ENCODE peak calls at places on chromosome 14, in six cellular contexts. One of them, this sample, is unnamed.

GRCh38 chr14:100914597-100915021 is 11.1 kb upstream of the RTL1 start:
- DNase-seq in SK-N-SH: no peak
- DNase-seq in K562: no peak
- DNase-seq in GM12878: no peak
- DNase-seq in stomach: no peak
- DNase-seq in esophagus muscularis mucosa: no peak
- DNase-seq in this sample: no peak

GRCh38 chr14:51865953-51866747 is 5.7 kb downstream of the GNG2 start:
- DNase-seq in SK-N-SH: no peak
- DNase-seq in K562: no peak
- DNase-seq in GM12878: no peak
- DNase-seq in stomach: no peak
- DNase-seq in esophagus muscularis mucosa: no peak
- DNase-seq in this sample: no peak

GRCh38 chr14:52835122-52835903 is 43.9 kb upstream of the GNPNAT1 start:
- DNase-seq in SK-N-SH: peak
- DNase-seq in K562: peak
- DNase-seq in GM12878: no peak
- DNase-seq in stomach: no peak
- DNase-seq in esophagus muscularis mucosa: no peak
- DNase-seq in this sample: peak

GRCh38 chr14:94018308-94018707 is 7.8 kb upstream of the OTUB2 start:
- DNase-seq in SK-N-SH: no peak
- DNase-seq in K562: no peak
- DNase-seq in GM12878: no peak
- DNase-seq in stomach: no peak
- DNase-seq in esophagus muscularis mucosa: no peak
- DNase-seq in this sample: no peak

GRCh38 chr14:104119119-104119699 is 19.2 kb upstream of the KIF26A start:
- DNase-seq in SK-N-SH: no peak
- DNase-seq in K562: no peak
- DNase-seq in GM12878: no peak
- DNase-seq in stomach: peak
- DNase-seq in esophagus muscularis mucosa: no peak
- DNase-seq in this sample: peak

GRCh38 chr14:56390859-56391258 is 188.7 kb upstream of the TMEM260 start:
- DNase-seq in SK-N-SH: no peak
- DNase-seq in K562: no peak
- DNase-seq in GM12878: no peak
- DNase-seq in stomach: no peak
- DNase-seq in esophagus muscularis mucosa: no peak
- DNase-seq in this sample: no peak

GRCh38 chr14:58687232-58687795 is 49.6 kb downstream of the DACT1 start:
- DNase-seq in SK-N-SH: no peak
- DNase-seq in K562: no peak
- DNase-seq in GM12878: no peak
- DNase-seq in stomach: no peak
- DNase-seq in esophagus muscularis mucosa: no peak
- DNase-seq in this sample: no peak

GRCh38 chr14:64502476-64503183 is 1.0 kb downstream of the ZBTB25 start:
- DNase-seq in SK-N-SH: no peak
- DNase-seq in K562: no peak
- DNase-seq in GM12878: no peak
- DNase-seq in stomach: peak
- DNase-seq in esophagus muscularis mucosa: no peak
- DNase-seq in this sample: peak

GRCh38 chr14:30994681-30995620 is 30.5 kb upstream of the AP4S1 start:
- DNase-seq in SK-N-SH: no peak
- DNase-seq in K562: no peak
- DNase-seq in GM12878: peak
- DNase-seq in stomach: no peak
- DNase-seq in esophagus muscularis mucosa: no peak
- DNase-seq in this sample: no peak

GRCh38 chr14:101183376-101184103 is 280.0 kb upstream of the RTL1 start:
- DNase-seq in SK-N-SH: peak
- DNase-seq in K562: peak
- DNase-seq in GM12878: no peak
- DNase-seq in stomach: peak
- DNase-seq in esophagus muscularis mucosa: peak
- DNase-seq in this sample: peak

GRCh38 chr14:47044841-47045240 is 393.3 kb upstream of the RPL10L start:
- DNase-seq in SK-N-SH: no peak
- DNase-seq in K562: no peak
- DNase-seq in GM12878: no peak
- DNase-seq in stomach: peak
- DNase-seq in esophagus muscularis mucosa: no peak
- DNase-seq in this sample: no peak

GRCh38 chr14:21528381-21529348 is 2.5 kb upstream of the SALL2 start:
- DNase-seq in SK-N-SH: no peak
- DNase-seq in K562: peak
- DNase-seq in GM12878: no peak
- DNase-seq in stomach: no peak
- DNase-seq in esophagus muscularis mucosa: no peak
- DNase-seq in this sample: no peak

GRCh38 chr14:78227466-78228077 is 57.4 kb downstream of the NRXN3 start:
- DNase-seq in SK-N-SH: no peak
- DNase-seq in K562: no peak
- DNase-seq in GM12878: no peak
- DNase-seq in stomach: no peak
- DNase-seq in esophagus muscularis mucosa: no peak
- DNase-seq in this sample: no peak

GRCh38 chr14:74951443-74952194 is 3.8 kb downstream of the PGF start:
- DNase-seq in SK-N-SH: no peak
- DNase-seq in K562: no peak
- DNase-seq in GM12878: no peak
- DNase-seq in stomach: no peak
- DNase-seq in esophagus muscularis mucosa: no peak
- DNase-seq in this sample: no peak

GRCh38 chr14:71248204-71248603 is 340.9 kb downstream of the PCNX1 start:
- DNase-seq in SK-N-SH: no peak
- DNase-seq in K562: no peak
- DNase-seq in GM12878: no peak
- DNase-seq in stomach: no peak
- DNase-seq in esophagus muscularis mucosa: no peak
- DNase-seq in this sample: no peak

GRCh38 chr14:32027255-32027939 is 49.7 kb upstream of the ARHGAP5 start:
- DNase-seq in SK-N-SH: no peak
- DNase-seq in K562: no peak
- DNase-seq in GM12878: no peak
- DNase-seq in stomach: no peak
- DNase-seq in esophagus muscularis mucosa: no peak
- DNase-seq in this sample: no peak

GRCh38 chr14:21257395-21258193 is 11.6 kb downstream of the HNRNPC start:
- DNase-seq in SK-N-SH: no peak
- DNase-seq in K562: no peak
- DNase-seq in GM12878: no peak
- DNase-seq in stomach: no peak
- DNase-seq in esophagus muscularis mucosa: no peak
- DNase-seq in this sample: no peak

GRCh38 chr14:105903971-105904370 is 377.6 kb downstream of the TMEM121 start:
- DNase-seq in SK-N-SH: peak
- DNase-seq in K562: no peak
- DNase-seq in GM12878: no peak
- DNase-seq in stomach: no peak
- DNase-seq in esophagus muscularis mucosa: no peak
- DNase-seq in this sample: no peak

GRCh38 chr14:30223385-30223785 is 295.7 kb upstream of the PRKD1 start:
- DNase-seq in SK-N-SH: no peak
- DNase-seq in K562: no peak
- DNase-seq in GM12878: no peak
- DNase-seq in stomach: peak
- DNase-seq in esophagus muscularis mucosa: no peak
- DNase-seq in this sample: peak

GRCh38 chr14:63276016-63276415 is 42.7 kb downstream of the GPHB5 start:
- DNase-seq in SK-N-SH: no peak
- DNase-seq in K562: no peak
- DNase-seq in GM12878: no peak
- DNase-seq in stomach: no peak
- DNase-seq in esophagus muscularis mucosa: no peak
- DNase-seq in this sample: no peak

GRCh38 chr14:101116065-101116464 is 212.5 kb upstream of the RTL1 start:
- DNase-seq in SK-N-SH: no peak
- DNase-seq in K562: no peak
- DNase-seq in GM12878: no peak
- DNase-seq in stomach: no peak
- DNase-seq in esophagus muscularis mucosa: peak
- DNase-seq in this sample: no peak

GRCh38 chr14:100072783-100073346 is 7.6 kb downstream of the EVL start:
- DNase-seq in SK-N-SH: no peak
- DNase-seq in K562: peak
- DNase-seq in GM12878: no peak
- DNase-seq in stomach: peak
- DNase-seq in esophagus muscularis mucosa: no peak
- DNase-seq in this sample: no peak

GRCh38 chr14:60327447-60328331 is 78.7 kb downstream of the PPM1A start:
- DNase-seq in SK-N-SH: peak
- DNase-seq in K562: no peak
- DNase-seq in GM12878: peak
- DNase-seq in stomach: peak
- DNase-seq in esophagus muscularis mucosa: no peak
- DNase-seq in this sample: no peak
- TF ChIP-seq CTCF in SK-N-SH: no peak
- TF ChIP-seq CTCF in K562: no peak
- TF ChIP-seq CTCF in GM12878: peak
- TF ChIP-seq CTCF in stomach: no peak
- TF ChIP-seq CTCF in esophagus muscularis mucosa: no peak
- TF ChIP-seq CTCF in this sample: no peak

DNA sequence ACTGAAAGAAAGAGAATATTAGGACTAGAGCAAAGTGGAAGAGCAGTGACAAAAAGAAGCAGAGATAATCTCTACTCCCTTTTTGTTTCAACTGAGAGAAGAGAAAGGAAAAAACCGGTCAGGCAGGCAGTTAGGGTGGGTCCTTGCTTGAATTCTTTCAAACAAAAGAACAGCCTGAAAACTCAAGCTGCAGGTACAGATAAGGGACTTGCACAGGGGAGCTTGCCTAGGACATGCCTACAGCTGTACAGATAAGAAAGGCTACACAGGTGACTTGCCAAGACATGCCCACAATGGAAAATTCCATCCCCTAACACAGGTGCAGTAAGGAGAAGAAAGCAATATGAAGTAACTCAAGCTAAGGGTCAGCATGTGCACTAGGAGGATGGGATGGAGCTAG is 532.2 kb upstream of the MIS18BP1 start:
- DNase-seq in SK-N-SH: no peak
- DNase-seq in K562: no peak
- DNase-seq in GM12878: no peak
- DNase-seq in stomach: peak
- DNase-seq in esophagus muscularis mucosa: no peak
- DNase-seq in this sample: no peak
- TF ChIP-seq EP300 in SK-N-SH: no peak
- TF ChIP-seq EP300 in K562: no peak
- TF ChIP-seq EP300 in GM12878: no peak
- TF ChIP-seq EP300 in stomach: no peak
- TF ChIP-seq EP300 in esophagus muscularis mucosa: no peak
- TF ChIP-seq EP300 in this sample: no peak

DNA sequence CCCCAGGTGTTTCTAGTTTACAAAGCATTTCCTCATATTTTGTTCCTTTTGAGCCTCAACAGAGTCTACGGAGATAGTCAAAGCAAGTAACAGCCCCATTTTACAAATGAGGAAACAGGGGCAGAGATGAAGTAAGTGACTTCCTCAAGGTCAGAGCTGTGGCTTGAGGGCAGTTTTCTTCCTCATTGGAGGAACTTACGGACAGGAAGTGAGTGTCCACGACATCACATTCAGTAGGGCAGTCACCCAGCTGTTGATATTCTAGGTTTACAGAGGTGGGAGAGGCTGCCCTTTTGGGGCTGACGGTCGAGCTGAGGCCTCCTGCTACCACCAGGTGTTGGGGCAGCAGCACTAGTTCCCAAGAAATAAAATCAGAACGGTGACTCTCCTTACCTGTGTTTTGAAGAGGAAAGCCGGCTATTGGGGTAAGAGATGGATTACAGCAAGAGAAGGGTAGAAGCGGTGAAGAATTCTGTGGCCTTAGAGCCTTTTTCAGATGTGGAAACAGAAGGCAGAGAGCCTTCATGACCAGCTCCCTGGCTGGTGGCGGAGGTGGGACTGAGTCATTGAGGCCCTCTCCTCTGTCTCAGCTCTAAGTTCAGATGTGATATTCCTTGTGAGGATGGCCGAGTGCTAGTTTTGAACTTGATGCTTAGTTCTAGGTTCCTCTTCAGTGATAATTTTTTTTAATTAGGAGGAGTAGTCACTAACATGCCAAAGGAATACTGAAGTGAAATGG is 41.7 kb downstream of the SUSD6 start:
- DNase-seq in SK-N-SH: no peak
- DNase-seq in K562: peak
- DNase-seq in GM12878: no peak
- DNase-seq in stomach: peak
- DNase-seq in esophagus muscularis mucosa: no peak
- DNase-seq in this sample: no peak
- TF ChIP-seq POLR2AphosphoS5 in SK-N-SH: no peak
- TF ChIP-seq POLR2AphosphoS5 in K562: no peak
- TF ChIP-seq POLR2AphosphoS5 in GM12878: no peak
- TF ChIP-seq POLR2AphosphoS5 in stomach: no peak
- TF ChIP-seq POLR2AphosphoS5 in esophagus muscularis mucosa: peak
- TF ChIP-seq POLR2AphosphoS5 in this sample: no peak

DNA sequence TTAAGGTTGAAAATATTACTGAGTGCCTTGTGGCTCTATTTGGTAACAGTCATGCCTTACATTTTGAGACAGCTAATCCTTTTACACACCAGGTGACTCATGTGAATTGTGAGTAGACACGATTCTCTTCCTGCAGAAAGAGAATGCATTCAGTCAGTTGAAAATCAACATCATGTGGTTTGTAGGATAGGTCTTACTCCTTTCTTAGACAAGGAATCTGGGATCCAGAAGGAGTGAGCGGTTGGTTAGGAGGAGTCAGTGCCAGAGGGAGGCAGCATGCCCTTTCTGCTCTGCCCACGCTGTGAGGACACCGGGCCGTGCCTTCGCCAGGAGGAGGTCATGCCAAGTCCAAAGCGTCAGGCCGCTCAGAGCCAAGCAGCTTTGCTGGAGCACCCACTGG is 47.6 kb downstream of the TRAF3 start:
- DNase-seq in SK-N-SH: no peak
- DNase-seq in K562: no peak
- DNase-seq in GM12878: no peak
- DNase-seq in stomach: no peak
- DNase-seq in esophagus muscularis mucosa: no peak
- DNase-seq in this sample: no peak
- TF ChIP-seq CTCF in SK-N-SH: no peak
- TF ChIP-seq CTCF in K562: no peak
- TF ChIP-seq CTCF in GM12878: no peak
- TF ChIP-seq CTCF in stomach: no peak
- TF ChIP-seq CTCF in esophagus muscularis mucosa: no peak
- TF ChIP-seq CTCF in this sample: no peak

GRCh38 chr14:61330511-61330910 is 9.1 kb downstream of the PRKCH start:
- DNase-seq in SK-N-SH: no peak
- DNase-seq in K562: no peak
- DNase-seq in GM12878: no peak
- DNase-seq in stomach: no peak
- DNase-seq in esophagus muscularis mucosa: no peak
- DNase-seq in this sample: no peak
- TF ChIP-seq EP300 in SK-N-SH: no peak
- TF ChIP-seq EP300 in K562: no peak
- TF ChIP-seq EP300 in GM12878: no peak
- TF ChIP-seq EP300 in stomach: no peak
- TF ChIP-seq EP300 in esophagus muscularis mucosa: no peak
- TF ChIP-seq EP300 in this sample: no peak

This sample was measured in suprapubic skin.